ENCODE peak calls at places on chromosomes 2 and 18, in five cellular contexts. H is anterior cingulate cortex, U is fibroblast of lung, K is ELR, J is brain microvascular endothelial cell. C is an unnamed sample.

GRCh38 chr2:198309673-198310280 is 505.4 kb downstream of the PLCL1 start:
- DNase-seq in H (no peak), U (peak; percentile 16), K (peak; percentile 66), J (peak; percentile 54), C (peak; percentile 4)

GRCh38 chr18:63206433-63207153 is 113.0 kb downstream of the BCL2 start:
- DNase-seq in H (no peak), U (no peak), K (no peak), J (no peak), C (no peak)

GRCh38 chr2:215764441-215765048 is 248.8 kb downstream of the MREG start:
- DNase-seq in H (no peak), U (peak; percentile 89), K (peak; percentile 79), J (peak; percentile 80), C (peak; percentile 81)

GRCh38 chr2:24919100-24919976 is 699 bp downstream of the ADCY3 start:
- DNase-seq in H (no peak), U (peak; percentile 11), K (peak; percentile 46), J (no peak), C (no peak)

GRCh38 chr18:58162127-58162526 is 118.1 kb downstream of the NEDD4L start:
- DNase-seq in H (no peak), U (no peak), K (no peak), J (no peak), C (no peak)

GRCh38 chr2:183383854-183384253 is 259.6 kb downstream of the NUP35 start:
- DNase-seq in H (no peak), U (no peak), K (no peak), J (no peak), C (no peak)

GRCh38 chr2:230589497-230590015 is 123.1 kb upstream of the CAB39 start:
- DNase-seq in H (no peak), U (no peak), K (no peak), J (no peak), C (no peak)

GRCh38 chr2:21890041-21890440 is 766.3 kb downstream of the TDRD15 start:
- DNase-seq in H (peak; percentile 13), U (no peak), K (no peak), J (no peak), C (no peak)

GRCh38 chr2:196248467-196249104 is 77.2 kb upstream of the STK17B start:
- DNase-seq in H (no peak), U (no peak), K (no peak), J (no peak), C (no peak)

GRCh38 chr2:179050735-179051134 is 798 bp upstream of the CCDC141 start:
- DNase-seq in H (no peak), U (no peak), K (no peak), J (no peak), C (peak; percentile 31)

GRCh38 chr2:120932472-120932871 is 196.8 kb downstream of the GLI2 start:
- DNase-seq in H (no peak), U (peak; percentile 58), K (no peak), J (no peak), C (no peak)

GRCh38 chr2:238524584-238524983 is 97.9 kb downstream of the ASB1 start:
- DNase-seq in H (no peak), U (no peak), K (no peak), J (no peak), C (no peak)

GRCh38 chr2:71690876-71691275 is 237.5 kb downstream of the DYSF start:
- DNase-seq in H (no peak), U (no peak), K (no peak), J (no peak), C (no peak)

GRCh38 chr2:73307720-73308119 is 14.4 kb upstream of the EGR4 start:
- DNase-seq in H (no peak), U (no peak), K (no peak), J (no peak), C (no peak)

GRCh38 chr2:134917958-134918517 is 584 bp upstream of the CCNT2 start:
- DNase-seq in H (no peak), U (no peak), K (no peak), J (no peak), C (no peak)